ENCODE peak calls at places on chromosomes 1 and 21, in seven cellular contexts. I is right lobe of liver; E is dermis microvascular lymphatic vessel endothelial cell; B is nephron progenitor cell; V is Ammon's horn; Y is central memory CD4-positive, alpha-beta T cell; N is psoas muscle. D is an unnamed sample.

GRCh38 chr1:10932088-10932487 is 80.4 kb upstream of the TARDBP start:
- DNase-seq in E (no peak), V (no peak), N (no peak), Y (peak; percentile 33), B (no peak), I (no peak), D (no peak)

GRCh38 chr1:119367332-119368124 is 1.1 kb upstream of the HAO2 start:
- DNase-seq in N (no peak), E (peak; percentile 12), I (no peak), Y (no peak), B (peak; percentile 12), V (peak; percentile 21), D (peak; percentile 69)

GRCh38 chr1:205977348-205978014 is 25.7 kb downstream of the RAB7B start:
- DNase-seq in I (peak; percentile 77), E (peak; percentile 62), Y (peak; percentile 62), V (peak; percentile 96), B (peak; percentile 83), N (peak; percentile 88), D (peak; percentile 90)

GRCh38 chr1:23908453-23909341 is 4.5 kb downstream of the CNR2 start:
- DNase-seq in I (no peak), B (no peak), Y (no peak), E (no peak), N (no peak), V (no peak), D (peak; percentile 97)

GRCh38 chr1:39105061-39105840 is 79.1 kb downstream of the NDUFS5 start:
- DNase-seq in N (peak; percentile 88), B (peak; percentile 82), Y (peak; percentile 61), E (no peak), I (peak; percentile 87), V (peak; percentile 52), D (peak; percentile 9)

GRCh38 chr1:1616045-1616821 is 933 bp downstream of the MIB2 start:
- DNase-seq in E (no peak), V (no peak), I (peak; percentile 69), B (peak; percentile 70), Y (peak; percentile 50), N (peak; percentile 72), D (peak; percentile 62)

GRCh38 chr1:96840396-96840795 is 118.8 kb downstream of the PTBP2 start:
- DNase-seq in Y (no peak), N (no peak), V (no peak), E (no peak), B (no peak), I (no peak), D (no peak)

GRCh38 chr1:171313319-171313834 is 606 bp upstream of the FMO4 start:
- DNase-seq in V (no peak), N (no peak), B (no peak), E (no peak), Y (no peak), I (no peak), D (no peak)

GRCh38 chr1:1627261-1627841 is 4.6 kb upstream of the MMP23B start:
- DNase-seq in N (peak; percentile 48), V (no peak), Y (no peak), B (no peak), E (no peak), I (peak; percentile 45), D (no peak)

GRCh38 chr21:36749935-36750578 is 51.1 kb downstream of the SIM2 start:
- DNase-seq in I (no peak), N (no peak), Y (no peak), B (peak; percentile 40), V (no peak), E (no peak), D (no peak)

GRCh38 chr1:167797005-167797404 is 75.2 kb downstream of the MPZL1 start:
- DNase-seq in I (no peak), E (no peak), V (peak; percentile 77), N (peak; percentile 83), Y (no peak), B (no peak), D (no peak)

GRCh38 chr1:21289700-21290545 is at the start of gene ECE1:
- DNase-seq in V (no peak), B (peak; percentile 76), I (peak; percentile 70), N (no peak), E (no peak), Y (peak; percentile 53), D (peak; percentile 77)

GRCh38 chr1:59705849-59706599 is 108.7 kb upstream of the HOOK1 start:
- DNase-seq in B (no peak), I (no peak), Y (no peak), E (no peak), V (no peak), N (no peak), D (no peak)

GRCh38 chr1:1079408-1080121 is 5.5 kb upstream of the RNF223 start:
- DNase-seq in B (peak; percentile 61), V (no peak), Y (no peak), E (peak; percentile 79), N (peak; percentile 65), I (peak; percentile 75), D (peak; percentile 75)